ENCODE peak calls at places on chromosome 5, in nine cellular contexts. One of them, this sample, is unnamed.

GRCh38 chr5:134902071-134902801 is 2.7 kb upstream of the PCBD2 start:
- DNase-seq in fibroblast of lung: peak; percentile 8
- DNase-seq in GM23248: peak; percentile 52
- DNase-seq in psoas muscle: no peak
- DNase-seq in IMR-90: peak; percentile 48
- DNase-seq in breast epithelium: no peak
- DNase-seq in neuronal stem cell: no peak
- DNase-seq in ovary: no peak
- DNase-seq in colonic mucosa: no peak
- DNase-seq in this sample: no peak

GRCh38 chr5:137497396-137498290 is 1.5 kb downstream of the SPOCK1 start:
- DNase-seq in GM23248: peak; percentile 45
- DNase-seq in fibroblast of lung: no peak
- DNase-seq in IMR-90: no peak
- DNase-seq in neuronal stem cell: no peak
- DNase-seq in psoas muscle: no peak
- DNase-seq in colonic mucosa: no peak
- DNase-seq in ovary: no peak
- DNase-seq in breast epithelium: no peak
- DNase-seq in this sample: no peak

GRCh38 chr5:126182901-126183695 is 240.1 kb upstream of the GRAMD2B start:
- DNase-seq in IMR-90: no peak
- DNase-seq in ovary: no peak
- DNase-seq in GM23248: no peak
- DNase-seq in breast epithelium: peak; percentile 62
- DNase-seq in fibroblast of lung: no peak
- DNase-seq in neuronal stem cell: no peak
- DNase-seq in psoas muscle: no peak
- DNase-seq in colonic mucosa: no peak
- DNase-seq in this sample: peak; percentile 33

GRCh38 chr5:27590503-27590902 is 552.1 kb upstream of the CDH9 start:
- DNase-seq in ovary: no peak
- DNase-seq in neuronal stem cell: no peak
- DNase-seq in fibroblast of lung: no peak
- DNase-seq in psoas muscle: peak; percentile 15
- DNase-seq in colonic mucosa: no peak
- DNase-seq in IMR-90: no peak
- DNase-seq in breast epithelium: no peak
- DNase-seq in GM23248: no peak
- DNase-seq in this sample: no peak

GRCh38 chr5:95870105-95870672 is 47.7 kb upstream of the GLRX start:
- DNase-seq in psoas muscle: no peak
- DNase-seq in IMR-90: peak; percentile 87
- DNase-seq in colonic mucosa: no peak
- DNase-seq in fibroblast of lung: peak; percentile 86
- DNase-seq in breast epithelium: no peak
- DNase-seq in GM23248: peak; percentile 66
- DNase-seq in ovary: no peak
- DNase-seq in neuronal stem cell: no peak
- DNase-seq in this sample: no peak

GRCh38 chr5:170503970-170504525 is at the start of gene KCNIP1:
- DNase-seq in breast epithelium: no peak
- DNase-seq in IMR-90: no peak
- DNase-seq in colonic mucosa: no peak
- DNase-seq in psoas muscle: no peak
- DNase-seq in ovary: no peak
- DNase-seq in fibroblast of lung: peak; percentile 41
- DNase-seq in neuronal stem cell: peak; percentile 45
- DNase-seq in GM23248: peak; percentile 42
- DNase-seq in this sample: peak; percentile 33

GRCh38 chr5:115343855-115344254 is 47.4 kb upstream of the CCDC112 start:
- DNase-seq in fibroblast of lung: peak; percentile 55
- DNase-seq in IMR-90: peak; percentile 84
- DNase-seq in psoas muscle: no peak
- DNase-seq in neuronal stem cell: no peak
- DNase-seq in breast epithelium: no peak
- DNase-seq in colonic mucosa: no peak
- DNase-seq in ovary: no peak
- DNase-seq in GM23248: peak; percentile 80
- DNase-seq in this sample: no peak

GRCh38 chr5:96248152-96248551 is 184.9 kb downstream of the PCSK1 start:
- DNase-seq in IMR-90: no peak
- DNase-seq in colonic mucosa: no peak
- DNase-seq in ovary: no peak
- DNase-seq in fibroblast of lung: no peak
- DNase-seq in psoas muscle: no peak
- DNase-seq in breast epithelium: no peak
- DNase-seq in neuronal stem cell: no peak
- DNase-seq in GM23248: peak; percentile 22
- DNase-seq in this sample: no peak

GRCh38 chr5:66747602-66748001 is 151.4 kb downstream of the MAST4 start:
- DNase-seq in IMR-90: no peak
- DNase-seq in breast epithelium: no peak
- DNase-seq in psoas muscle: no peak
- DNase-seq in ovary: no peak
- DNase-seq in fibroblast of lung: no peak
- DNase-seq in colonic mucosa: no peak
- DNase-seq in GM23248: no peak
- DNase-seq in neuronal stem cell: no peak
- DNase-seq in this sample: no peak

GRCh38 chr5:40074801-40075200 is 604.9 kb upstream of the PTGER4 start:
- DNase-seq in neuronal stem cell: no peak
- DNase-seq in psoas muscle: no peak
- DNase-seq in GM23248: no peak
- DNase-seq in fibroblast of lung: no peak
- DNase-seq in IMR-90: no peak
- DNase-seq in breast epithelium: no peak
- DNase-seq in ovary: no peak
- DNase-seq in colonic mucosa: no peak
- DNase-seq in this sample: no peak

GRCh38 chr5:74588415-74588814 is 52.1 kb downstream of the ENC1 start:
- DNase-seq in fibroblast of lung: no peak
- DNase-seq in ovary: no peak
- DNase-seq in IMR-90: no peak
- DNase-seq in neuronal stem cell: no peak
- DNase-seq in psoas muscle: no peak
- DNase-seq in breast epithelium: no peak
- DNase-seq in colonic mucosa: no peak
- DNase-seq in GM23248: no peak
- DNase-seq in this sample: no peak

GRCh38 chr5:74408150-74409043 is 232.1 kb downstream of the ENC1 start:
- DNase-seq in psoas muscle: no peak
- DNase-seq in colonic mucosa: no peak
- DNase-seq in GM23248: no peak
- DNase-seq in neuronal stem cell: no peak
- DNase-seq in fibroblast of lung: no peak
- DNase-seq in IMR-90: no peak
- DNase-seq in ovary: no peak
- DNase-seq in breast epithelium: no peak
- DNase-seq in this sample: no peak

DNA sequence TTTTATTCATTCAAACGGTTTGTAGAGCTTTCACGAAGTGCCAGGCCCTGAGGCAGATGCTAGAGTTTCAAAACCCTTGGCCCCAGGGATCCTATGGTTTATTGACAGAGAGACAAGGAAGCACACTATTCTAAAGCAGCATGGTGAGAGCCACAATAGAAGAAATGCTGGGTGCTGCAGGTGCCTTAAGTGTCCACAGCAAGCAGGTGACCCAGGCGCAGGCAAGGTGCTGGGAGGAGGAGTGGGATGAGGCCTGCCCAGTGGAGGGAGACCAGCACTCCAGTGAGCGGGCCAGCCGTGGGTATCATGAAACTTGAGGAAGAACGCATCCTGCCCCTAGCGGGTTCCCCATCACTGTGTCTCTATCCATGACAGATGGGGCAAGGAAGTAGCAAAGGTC is 71.0 kb downstream of the OSMR start:
- DNase-seq in psoas muscle: no peak
- DNase-seq in breast epithelium: no peak
- DNase-seq in neuronal stem cell: no peak
- DNase-seq in colonic mucosa: no peak
- DNase-seq in GM23248: no peak
- DNase-seq in IMR-90: no peak
- DNase-seq in ovary: no peak
- DNase-seq in fibroblast of lung: no peak
- DNase-seq in this sample: no peak
- H3K36me3 ChIP-seq in psoas muscle: peaks cover 26% of the 10 kb centered on the region
- H3K36me3 ChIP-seq in breast epithelium: peaks cover 5% of the 10 kb centered on the region
- H3K36me3 ChIP-seq in neuronal stem cell: no peaks in the 10 kb centered on the region
- H3K36me3 ChIP-seq in colonic mucosa: no peaks in the 10 kb centered on the region
- H3K36me3 ChIP-seq in GM23248: peaks cover 40% of the 10 kb centered on the region
- H3K36me3 ChIP-seq in IMR-90: peaks cover 35% of the 10 kb centered on the region
- H3K36me3 ChIP-seq in ovary: no peaks in the 10 kb centered on the region
- H3K36me3 ChIP-seq in fibroblast of lung: peaks cover 7% of the 10 kb centered on the region
- H3K36me3 ChIP-seq in this sample: peaks cover 16% of the 10 kb centered on the region

GRCh38 chr5:141663506-141663905 is 12.3 kb upstream of the FCHSD1 start:
- DNase-seq in fibroblast of lung: no peak
- DNase-seq in colonic mucosa: no peak
- DNase-seq in IMR-90: no peak
- DNase-seq in GM23248: no peak
- DNase-seq in ovary: no peak
- DNase-seq in psoas muscle: no peak
- DNase-seq in breast epithelium: no peak
- DNase-seq in neuronal stem cell: no peak
- DNase-seq in this sample: no peak
- H3K36me3 ChIP-seq in fibroblast of lung: no peaks in the 10 kb centered on the region
- H3K36me3 ChIP-seq in colonic mucosa: no peaks in the 10 kb centered on the region
- H3K36me3 ChIP-seq in IMR-90: peaks cover 17% of the 10 kb centered on the region
- H3K36me3 ChIP-seq in GM23248: no peaks in the 10 kb centered on the region
- H3K36me3 ChIP-seq in ovary: no peaks in the 10 kb centered on the region
- H3K36me3 ChIP-seq in psoas muscle: peaks cover 19% of the 10 kb centered on the region
- H3K36me3 ChIP-seq in breast epithelium: no peaks in the 10 kb centered on the region
- H3K36me3 ChIP-seq in neuronal stem cell: peaks cover 18% of the 10 kb centered on the region
- H3K36me3 ChIP-seq in this sample: peaks cover 43% of the 10 kb centered on the region

DNA sequence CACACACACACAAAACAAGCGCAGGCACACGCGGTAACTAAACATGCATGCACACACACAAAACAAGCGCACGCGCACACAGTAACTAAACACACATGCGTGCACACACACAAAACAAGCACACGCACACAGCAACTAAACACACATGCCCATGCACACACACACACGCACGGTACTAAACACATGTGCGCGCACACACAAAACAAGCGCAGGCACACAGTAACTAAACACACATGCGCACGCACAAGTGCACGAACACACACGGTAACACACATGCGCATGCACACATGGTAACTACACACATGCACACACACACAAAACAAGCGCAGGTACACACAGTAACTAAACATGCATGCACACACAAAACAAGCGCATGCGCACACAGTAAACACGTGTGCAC is 19.9 kb upstream of the SLC6A3 start:
- DNase-seq in breast epithelium: no peak
- DNase-seq in colonic mucosa: no peak
- DNase-seq in GM23248: no peak
- DNase-seq in fibroblast of lung: no peak
- DNase-seq in psoas muscle: no peak
- DNase-seq in IMR-90: no peak
- DNase-seq in ovary: no peak
- DNase-seq in neuronal stem cell: no peak
- DNase-seq in this sample: no peak
- H3K36me3 ChIP-seq in breast epithelium: peaks cover 7% of the 10 kb centered on the region
- H3K36me3 ChIP-seq in colonic mucosa: no peaks in the 10 kb centered on the region
- H3K36me3 ChIP-seq in GM23248: peaks cover 24% of the 10 kb centered on the region
- H3K36me3 ChIP-seq in fibroblast of lung: peaks cover 47% of the 10 kb centered on the region
- H3K36me3 ChIP-seq in psoas muscle: peaks cover 19% of the 10 kb centered on the region
- H3K36me3 ChIP-seq in IMR-90: peaks cover 82% of the 10 kb centered on the region
- H3K36me3 ChIP-seq in ovary: no peaks in the 10 kb centered on the region
- H3K36me3 ChIP-seq in neuronal stem cell: peaks cover 49% of the 10 kb centered on the region
- H3K36me3 ChIP-seq in this sample: peaks cover 43% of the 10 kb centered on the region

DNA sequence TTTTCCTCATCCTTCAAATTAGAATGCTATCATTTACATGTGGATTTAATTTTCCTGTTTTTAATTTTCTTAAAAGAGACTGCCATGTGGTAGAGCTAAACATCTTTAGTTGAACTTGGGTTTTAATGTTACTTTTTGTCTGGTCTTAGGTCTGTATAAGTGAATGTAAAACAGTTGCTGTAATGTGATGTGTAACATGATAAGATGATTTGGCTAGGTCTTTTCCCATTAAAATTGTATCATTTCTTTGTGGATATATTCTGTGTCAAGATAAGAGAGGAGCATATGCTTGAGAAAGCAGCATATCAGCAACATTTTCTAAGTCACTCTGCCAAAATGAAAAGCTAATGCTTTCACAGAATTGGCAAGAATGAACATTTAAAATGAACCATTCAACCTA is 18.5 kb downstream of the TMEM167A start:
- DNase-seq in neuronal stem cell: no peak
- DNase-seq in breast epithelium: no peak
- DNase-seq in fibroblast of lung: no peak
- DNase-seq in GM23248: no peak
- DNase-seq in psoas muscle: no peak
- DNase-seq in ovary: no peak
- DNase-seq in colonic mucosa: no peak
- DNase-seq in IMR-90: no peak
- DNase-seq in this sample: no peak
- H3K36me3 ChIP-seq in neuronal stem cell: peaks cover 4% of the 10 kb centered on the region
- H3K36me3 ChIP-seq in breast epithelium: no peaks in the 10 kb centered on the region
- H3K36me3 ChIP-seq in fibroblast of lung: no peaks in the 10 kb centered on the region
- H3K36me3 ChIP-seq in GM23248: peaks cover 49% of the 10 kb centered on the region
- H3K36me3 ChIP-seq in psoas muscle: peaks cover 60% of the 10 kb centered on the region
- H3K36me3 ChIP-seq in ovary: no peaks in the 10 kb centered on the region
- H3K36me3 ChIP-seq in colonic mucosa: no peaks in the 10 kb centered on the region
- H3K36me3 ChIP-seq in IMR-90: peaks cover 13% of the 10 kb centered on the region
- H3K36me3 ChIP-seq in this sample: peaks cover 18% of the 10 kb centered on the region

GRCh38 chr5:56405116-56405515 is 172.0 kb upstream of the ANKRD55 start:
- DNase-seq in psoas muscle: no peak
- DNase-seq in IMR-90: no peak
- DNase-seq in neuronal stem cell: peak; percentile 9
- DNase-seq in ovary: no peak
- DNase-seq in GM23248: no peak
- DNase-seq in colonic mucosa: no peak
- DNase-seq in fibroblast of lung: no peak
- DNase-seq in breast epithelium: no peak
- DNase-seq in this sample: no peak

GRCh38 chr5:56409331-56410190 is 176.4 kb upstream of the ANKRD55 start:
- DNase-seq in breast epithelium: no peak
- DNase-seq in colonic mucosa: no peak
- DNase-seq in GM23248: peak; percentile 81
- DNase-seq in fibroblast of lung: peak; percentile 94
- DNase-seq in ovary: no peak
- DNase-seq in neuronal stem cell: no peak
- DNase-seq in psoas muscle: no peak
- DNase-seq in IMR-90: peak; percentile 99
- DNase-seq in this sample: no peak

GRCh38 chr5:56405536-56405935 is 172.4 kb upstream of the ANKRD55 start:
- DNase-seq in colonic mucosa: no peak
- DNase-seq in GM23248: no peak
- DNase-seq in fibroblast of lung: no peak
- DNase-seq in neuronal stem cell: no peak
- DNase-seq in psoas muscle: no peak
- DNase-seq in breast epithelium: no peak
- DNase-seq in IMR-90: no peak
- DNase-seq in ovary: no peak
- DNase-seq in this sample: no peak

GRCh38 chr5:56406838-56407237 is 173.7 kb upstream of the ANKRD55 start:
- DNase-seq in breast epithelium: no peak
- DNase-seq in psoas muscle: no peak
- DNase-seq in colonic mucosa: no peak
- DNase-seq in neuronal stem cell: no peak
- DNase-seq in ovary: no peak
- DNase-seq in IMR-90: peak; percentile 43
- DNase-seq in GM23248: no peak
- DNase-seq in fibroblast of lung: peak; percentile 8
- DNase-seq in this sample: no peak

GRCh38 chr5:56406221-56406620 is 173.1 kb upstream of the ANKRD55 start:
- DNase-seq in breast epithelium: no peak
- DNase-seq in GM23248: no peak
- DNase-seq in fibroblast of lung: peak; percentile 6
- DNase-seq in ovary: no peak
- DNase-seq in colonic mucosa: no peak
- DNase-seq in psoas muscle: no peak
- DNase-seq in IMR-90: no peak
- DNase-seq in neuronal stem cell: no peak
- DNase-seq in this sample: no peak
- H3K36me3 ChIP-seq in breast epithelium: no peaks in the 10 kb centered on the region
- H3K36me3 ChIP-seq in GM23248: no peaks in the 10 kb centered on the region
- H3K36me3 ChIP-seq in fibroblast of lung: no peaks in the 10 kb centered on the region
- H3K36me3 ChIP-seq in ovary: no peaks in the 10 kb centered on the region
- H3K36me3 ChIP-seq in colonic mucosa: no peaks in the 10 kb centered on the region
- H3K36me3 ChIP-seq in psoas muscle: no peaks in the 10 kb centered on the region
- H3K36me3 ChIP-seq in IMR-90: no peaks in the 10 kb centered on the region
- H3K36me3 ChIP-seq in neuronal stem cell: no peaks in the 10 kb centered on the region
- H3K36me3 ChIP-seq in this sample: no peaks in the 10 kb centered on the region